ENCODE peak calls at places on chromosomes 7 and 10, in five cellular contexts. A is HL-60, V is Panc1, F is A549, Z is HCT116. E is an unnamed sample.

GRCh38 chr7:64574481-64575159 is 11.7 kb upstream of the ZNF680 start:
- DNase-seq in A (no peak), V (peak; percentile 55), F (no peak), Z (no peak), E (peak; percentile 81)

GRCh38 chr7:144455040-144455404 is 51.5 kb upstream of the NOBOX start:
- DNase-seq in A (no peak), V (no peak), F (no peak), Z (no peak), E (no peak)

GRCh38 chr10:5484205-5484604 is 15.2 kb downstream of the CALML5 start:
- DNase-seq in A (no peak), V (no peak), F (no peak), Z (no peak), E (no peak)

GRCh38 chr10:308572-309085 is 173.4 kb downstream of the ZMYND11 start:
- DNase-seq in A (no peak), V (no peak), F (no peak), Z (no peak), E (no peak)

GRCh38 chr7:90207956-90208355 is 3.6 kb upstream of the STEAP2 start:
- DNase-seq in A (no peak), V (no peak), F (no peak), Z (no peak), E (no peak)

GRCh38 chr7:101814081-101814995 is 3.1 kb upstream of the CUX1 start:
- DNase-seq in A (peak; percentile 67), V (peak; percentile 50), F (peak; percentile 70), Z (no peak), E (peak; percentile 72)

GRCh38 chr7:54678763-54679396 is 80.1 kb downstream of the SEC61G start:
- DNase-seq in A (no peak), V (no peak), F (peak; percentile 18), Z (no peak), E (no peak)

GRCh38 chr10:45071043-45071813 is 70.5 kb downstream of the ZNF22 start:
- DNase-seq in A (no peak), V (no peak), F (no peak), Z (no peak), E (no peak)

GRCh38 chr7:153381275-153382119 is 621.9 kb downstream of the ACTR3B start:
- DNase-seq in A (peak; percentile 28), V (peak; percentile 20), F (peak; percentile 38), Z (no peak), E (peak; percentile 37)

GRCh38 chr7:20241491-20242261 is 24.5 kb upstream of the MACC1 start:
- DNase-seq in A (peak; percentile 15), V (no peak), F (no peak), Z (no peak), E (no peak)

GRCh38 chr10:104293781-104294321 is 24.9 kb downstream of the GSTO2 start:
- DNase-seq in A (no peak), V (no peak), F (no peak), Z (no peak), E (no peak)

DNA sequence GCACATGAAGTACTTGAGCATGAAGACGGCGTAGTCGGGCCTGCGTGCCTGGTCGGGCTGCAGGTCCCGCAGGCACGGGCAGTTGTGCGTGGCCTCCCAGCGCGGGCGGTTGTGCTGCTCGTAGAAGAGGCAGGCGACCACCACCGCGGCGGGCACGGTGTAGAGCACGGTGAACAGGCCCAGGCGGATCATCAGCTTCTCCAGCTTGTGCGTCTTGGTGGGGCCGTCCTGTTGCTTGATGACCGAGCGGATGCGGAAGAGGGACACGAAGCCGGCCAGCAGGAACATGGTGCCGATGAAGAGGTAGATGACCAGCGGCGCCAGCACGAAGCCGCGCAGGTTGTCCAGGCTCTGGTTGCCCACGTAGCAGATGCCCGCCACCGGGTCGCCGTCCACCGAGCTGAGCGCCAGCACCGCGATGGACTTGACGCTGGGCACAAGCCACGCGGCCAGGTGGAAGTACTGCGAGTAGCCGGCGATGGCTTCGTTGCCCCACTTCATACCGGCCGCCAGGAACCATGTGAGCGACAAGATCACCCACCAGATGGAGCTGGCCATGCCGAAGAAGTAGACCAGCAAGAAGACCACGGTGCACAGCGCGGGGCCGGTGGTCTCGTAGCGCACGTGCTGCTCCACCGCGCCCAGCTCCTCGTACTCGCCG is 2.3 kb downstream of the FZD8 start:
- DNase-seq in A (no peak), V (no peak), F (peak; percentile 51), Z (no peak), E (peak; percentile 70)
- TF ChIP-seq CTCF in A (no peak), V (no peak), F (no peak), Z (no peak), E (no peak)

DNA sequence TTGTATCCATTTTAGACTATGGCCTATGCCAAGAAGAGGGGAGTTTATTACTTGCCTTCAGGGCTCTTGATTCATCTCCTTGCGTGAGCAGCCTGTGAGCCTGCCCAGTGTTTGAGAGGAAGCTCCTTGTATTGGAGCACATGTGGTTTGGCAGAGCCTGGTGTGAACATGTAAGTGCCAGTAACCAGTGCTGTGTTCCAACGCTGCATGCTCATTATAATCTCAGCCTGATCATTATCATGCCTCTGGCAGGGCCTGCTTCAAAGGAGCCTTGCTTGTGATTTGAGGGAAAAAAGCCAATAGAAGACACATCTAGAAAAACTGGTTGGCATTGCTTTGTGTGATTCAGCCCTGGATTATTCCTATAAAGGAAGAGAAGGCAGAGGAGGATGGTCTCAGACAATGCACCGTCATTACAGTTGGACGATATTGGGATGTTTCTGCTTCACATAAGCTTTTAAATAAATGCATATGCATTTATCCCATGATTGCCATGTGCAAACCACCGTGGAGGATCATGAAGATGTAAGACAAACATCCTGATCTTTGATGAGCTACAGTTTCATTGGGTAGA is 203.4 kb upstream of the AHR start:
- DNase-seq in A (no peak), V (no peak), F (peak; percentile 33), Z (no peak), E (no peak)
- TF ChIP-seq REST in A (no peak), V (no peak), F (no peak), Z (no peak), E (no peak)

GRCh38 chr10:12890958-12891357 is 110.6 kb downstream of the CCDC3 start:
- DNase-seq in A (no peak), V (no peak), F (no peak), Z (no peak), E (no peak)

GRCh38 chr10:12888470-12888869 is 113.0 kb downstream of the CCDC3 start:
- DNase-seq in A (no peak), V (no peak), F (no peak), Z (no peak), E (no peak)

GRCh38 chr10:12897278-12897677 is 104.2 kb downstream of the CCDC3 start:
- DNase-seq in A (no peak), V (no peak), F (no peak), Z (no peak), E (peak; percentile 19)

GRCh38 chr10:12896251-12896650 is 105.3 kb downstream of the CCDC3 start:
- DNase-seq in A (no peak), V (no peak), F (no peak), Z (no peak), E (no peak)

GRCh38 chr10:12892924-12893323 is 108.6 kb downstream of the CCDC3 start:
- DNase-seq in A (no peak), V (no peak), F (no peak), Z (no peak), E (no peak)
- TF ChIP-seq CTCF in A (no peak), V (no peak), F (no peak), Z (no peak), E (no peak)

GRCh38 chr7:104982308-104982755 is 31.7 kb upstream of the KMT2E start:
- DNase-seq in A (no peak), V (no peak), F (no peak), Z (no peak), E (no peak)
- TF ChIP-seq REST in A (no peak), V (no peak), F (no peak), Z (no peak), E (no peak)

DNA sequence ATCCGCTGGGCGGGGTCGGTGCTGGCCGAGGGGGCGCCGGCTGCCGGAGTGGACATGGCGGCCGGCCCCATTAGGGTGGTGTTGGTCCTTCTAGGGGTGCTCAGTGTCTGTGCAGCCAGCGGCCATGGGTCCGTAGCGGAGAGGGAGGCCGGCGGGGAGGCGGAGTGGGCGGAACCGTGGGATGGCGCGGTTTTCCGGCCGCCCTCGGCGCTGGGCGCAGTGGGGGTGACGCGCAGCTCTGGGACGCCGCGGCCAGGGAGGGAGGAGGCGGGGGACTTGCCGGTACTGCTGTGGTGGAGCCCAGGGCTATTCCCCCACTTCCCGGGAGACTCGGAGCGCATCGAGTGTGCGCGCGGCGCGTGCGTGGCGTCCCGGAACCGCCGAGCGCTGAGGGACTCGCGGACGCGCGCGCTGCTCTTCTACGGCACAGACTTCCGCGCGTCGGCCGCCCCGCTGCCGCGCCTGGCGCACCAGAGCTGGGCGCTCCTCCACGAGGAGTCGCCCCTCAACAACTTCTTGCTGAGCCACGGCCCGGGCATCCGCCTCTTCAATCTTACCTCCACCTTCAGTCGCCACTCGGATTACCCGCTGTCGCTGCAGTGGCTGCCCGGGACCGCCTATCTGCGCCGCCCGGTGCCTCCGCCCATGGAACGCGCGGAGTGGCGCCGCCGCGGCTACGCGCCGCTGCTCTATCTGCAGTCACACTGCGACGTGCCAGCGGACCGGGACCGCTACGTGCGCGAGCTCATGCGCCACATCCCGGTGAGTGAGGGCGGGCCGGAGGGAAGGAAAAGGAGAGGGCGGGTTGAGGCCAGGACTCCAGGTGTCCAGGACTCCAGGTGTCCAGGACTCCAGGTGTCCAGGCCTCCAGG is 9.3 kb upstream of the CHCHD1 start:
- DNase-seq in A (peak; percentile 80), V (no peak), F (peak; percentile 79), Z (peak; percentile 52), E (peak; percentile 83)
- TF ChIP-seq CTCF in A (no peak), V (peak; percentile 42), F (no peak), Z (no peak), E (peak; percentile 28)